ENCODE peak calls at places on chromosome 17, in five cellular contexts. I is lung, M is HL-60, E is Peyer's patch, C is pancreas. H is an unnamed sample.

GRCh38 chr17:61279476-61280145 is 120.0 kb upstream of the TBX2 start:
- DNase-seq in M (no peak), E (no peak), C (no peak), I (no peak), H (no peak)

GRCh38 chr17:79760197-79760906 is 17.6 kb upstream of the CBX2 start:
- DNase-seq in E (no peak), I (no peak), C (no peak), M (no peak), H (no peak)

GRCh38 chr17:34156401-34156740 is 98.7 kb upstream of the CCL2 start:
- DNase-seq in C (no peak), M (no peak), E (no peak), I (no peak), H (no peak)

GRCh38 chr17:42428141-42428944 is 5.3 kb upstream of the CAVIN1 start:
- DNase-seq in I (peak), E (peak), M (peak), C (no peak), H (no peak)

GRCh38 chr17:79049821-79050220 is 24.8 kb upstream of the ENGASE start:
- DNase-seq in M (no peak), E (no peak), C (peak), I (no peak), H (no peak)

GRCh38 chr17:77556408-77557068 is 402.0 kb upstream of the TNRC6C start:
- DNase-seq in E (no peak), M (no peak), I (no peak), C (no peak), H (no peak)

GRCh38 chr17:7034955-7035590 is 742 bp upstream of the SLC16A13 start:
- DNase-seq in M (no peak), I (no peak), C (no peak), E (peak), H (no peak)

GRCh38 chr17:3030096-3030495 is 33.3 kb downstream of the OR1D5 start:
- DNase-seq in M (no peak), I (no peak), C (peak), E (peak), H (peak)

GRCh38 chr17:55093358-55093757 is 124.8 kb downstream of the STXBP4 start:
- DNase-seq in M (no peak), C (no peak), E (no peak), I (no peak), H (no peak)

GRCh38 chr17:47611372-47612350 is 38.1 kb upstream of the KPNB1 start:
- DNase-seq in C (no peak), E (no peak), I (no peak), M (no peak), H (no peak)

GRCh38 chr17:49497147-49498036 is 2.3 kb downstream of the NGFR start:
- DNase-seq in I (no peak), M (no peak), E (no peak), C (peak), H (peak)

GRCh38 chr17:49496183-49496865 is 1.2 kb downstream of the NGFR start:
- DNase-seq in I (peak), M (peak), E (peak), C (peak), H (no peak)

GRCh38 chr17:49496866-49497146 is 1.7 kb downstream of the NGFR start:
- DNase-seq in M (no peak), E (no peak), I (no peak), C (no peak), H (no peak)

GRCh38 chr17:49495842-49496182 is 719 bp downstream of the NGFR start:
- DNase-seq in I (no peak), C (no peak), M (no peak), E (no peak), H (no peak)

GRCh38 chr17:49498037-49498615 is 3.0 kb downstream of the NGFR start:
- DNase-seq in E (no peak), C (no peak), I (no peak), M (no peak), H (no peak)
- TF ChIP-seq CTCF in E (no peak), C (no peak), I (no peak), M (no peak), H (no peak)

GRCh38 chr17:28898261-28898955 is 875 bp upstream of the FLOT2 start:
- DNase-seq in I (no peak), C (no peak), E (no peak), M (no peak), H (no peak)
- H3K27ac ChIP-seq in I (peak), C (peak), E (peak), M (peak), H (peak)

GRCh38 chr17:4610162-4610561 is 25.8 kb downstream of the SMTNL2 start:
- DNase-seq in I (no peak), C (no peak), M (no peak), E (no peak), H (no peak)
- H3K4me3 ChIP-seq in I (no peak), C (no peak), M (no peak), E (no peak), H (no peak)

DNA sequence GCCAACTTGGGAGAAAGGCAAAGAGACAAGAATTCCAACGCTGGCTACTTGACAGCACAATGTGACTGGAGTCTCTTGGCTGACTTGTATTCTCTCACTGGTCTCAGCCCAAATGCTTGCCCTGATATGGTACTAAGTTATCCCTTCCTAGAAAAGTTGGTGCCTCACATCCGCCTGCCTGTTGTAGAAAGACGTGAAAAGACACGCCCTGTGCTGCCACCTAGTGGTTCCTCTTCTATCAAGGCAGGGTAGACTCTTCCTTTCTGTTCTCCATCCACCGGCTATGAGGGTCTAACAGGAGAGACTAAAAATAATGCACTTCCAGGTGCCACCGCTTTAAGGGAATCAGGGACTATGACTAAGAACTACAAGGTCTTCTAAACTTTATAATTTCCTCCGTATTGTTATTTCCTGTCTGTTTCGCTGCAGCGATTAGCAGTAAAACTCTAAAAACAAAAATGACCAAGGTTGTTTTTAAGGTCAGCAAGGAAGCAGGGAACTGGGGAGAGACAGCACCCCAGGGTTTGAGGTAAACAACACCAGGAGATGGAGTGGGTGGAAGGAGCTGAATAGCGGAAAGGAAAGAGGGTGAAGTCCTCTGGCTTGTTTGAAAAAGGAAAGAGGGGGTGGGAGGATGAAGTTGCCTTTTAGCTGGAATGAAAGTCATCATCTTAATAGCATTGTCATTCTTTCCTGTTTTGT is 109.5 kb downstream of the YPEL2 start:
- DNase-seq in E (peak), I (peak), M (peak), C (peak), H (peak)
- TF ChIP-seq CTCF in E (peak), I (peak), M (peak), C (peak), H (peak)

GRCh38 chr17:27269201-27269600 is 24.7 kb upstream of the WSB1 start:
- DNase-seq in I (no peak), M (peak), C (no peak), E (no peak), H (no peak)
- H3K27ac ChIP-seq in I (no peak), M (no peak), C (no peak), E (no peak), H (no peak)

GRCh38 chr17:75512946-75513666 is 2.2 kb downstream of the CASKIN2 start:
- DNase-seq in E (no peak), C (no peak), M (no peak), I (no peak), H (no peak)

GRCh38 chr17:75509528-75510258 is 5.6 kb downstream of the CASKIN2 start:
- DNase-seq in E (no peak), C (no peak), M (no peak), I (no peak), H (no peak)

GRCh38 chr17:75513667-75514052 is 1.7 kb downstream of the CASKIN2 start:
- DNase-seq in I (no peak), C (no peak), M (no peak), E (no peak), H (no peak)

GRCh38 chr17:75511270-75511609 is 4.1 kb downstream of the CASKIN2 start:
- DNase-seq in I (no peak), M (no peak), C (no peak), E (no peak), H (no peak)

GRCh38 chr17:75511610-75512575 is 3.4 kb downstream of the CASKIN2 start:
- DNase-seq in E (no peak), M (no peak), C (peak), I (peak), H (no peak)
- H3K4me3 ChIP-seq in E (peak), M (no peak), C (no peak), I (peak), H (peak)

GRCh38 chr17:81905993-81906392 is 4.0 kb downstream of the NPB start:
- DNase-seq in I (no peak), E (no peak), M (no peak), C (no peak), H (no peak)

GRCh38 chr17:81904600-81905423 is 2.8 kb downstream of the NPB start:
- DNase-seq in E (no peak), M (no peak), I (no peak), C (no peak), H (no peak)

GRCh38 chr17:81905424-81905875 is 3.4 kb downstream of the NPB start:
- DNase-seq in M (no peak), C (no peak), I (no peak), E (no peak), H (no peak)

GRCh38 chr17:81907219-81908145 is 3.7 kb downstream of the PCYT2 start:
- DNase-seq in E (no peak), M (no peak), C (peak), I (no peak), H (no peak)

DNA sequence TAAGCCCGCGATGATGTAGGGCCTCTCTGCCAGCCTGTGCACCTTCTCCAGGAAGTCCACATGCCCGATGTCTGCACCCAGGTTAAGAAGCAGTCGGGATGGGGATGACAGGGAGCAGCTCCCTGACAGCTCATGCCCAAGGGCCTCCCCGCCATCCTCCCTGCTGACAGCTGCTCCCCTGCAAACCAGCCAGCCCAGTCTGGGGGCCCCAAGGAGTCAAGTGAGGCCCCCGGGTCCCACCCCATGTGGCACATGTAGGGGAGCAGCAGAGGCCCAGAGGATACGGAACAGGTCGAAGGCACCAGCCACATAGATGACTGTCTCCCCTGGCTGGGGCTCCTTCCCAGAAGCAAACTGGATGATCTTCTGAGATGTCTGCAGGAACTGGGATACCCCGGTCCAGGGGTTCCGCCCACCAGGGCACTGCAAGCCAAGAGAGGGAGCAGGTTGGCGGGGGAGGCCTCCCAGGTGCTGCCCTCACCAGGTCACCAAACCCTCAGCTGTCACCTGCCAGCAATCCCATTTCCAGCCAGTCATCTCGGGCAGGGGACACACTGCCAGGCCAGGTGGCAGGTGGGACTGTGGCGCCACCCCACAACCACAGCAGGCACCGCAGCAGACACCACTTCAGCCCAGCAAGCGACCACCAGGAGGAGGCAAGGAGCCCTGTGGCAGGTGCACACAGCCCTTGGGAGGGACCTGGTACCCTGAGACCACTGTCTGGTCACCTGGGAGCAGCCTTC is 4.6 kb downstream of the PCYT2 start:
- DNase-seq in E (no peak), M (no peak), I (no peak), C (no peak), H (no peak)
- TF ChIP-seq CTCF in E (no peak), M (no peak), I (no peak), C (no peak), H (no peak)

GRCh38 chr17:43660262-43660661 is 1.5 kb downstream of the MEOX1 start:
- DNase-seq in E (no peak), I (no peak), C (no peak), M (no peak), H (no peak)

GRCh38 chr17:43659823-43660222 is 1.9 kb downstream of the MEOX1 start:
- DNase-seq in M (no peak), C (no peak), I (no peak), E (no peak), H (no peak)

GRCh38 chr17:43651621-43652480 is 9.9 kb downstream of the MEOX1 start:
- DNase-seq in M (no peak), E (no peak), C (no peak), I (no peak), H (no peak)

GRCh38 chr17:43658890-43659289 is 2.8 kb downstream of the MEOX1 start:
- DNase-seq in E (no peak), C (no peak), M (no peak), I (no peak), H (no peak)

DNA sequence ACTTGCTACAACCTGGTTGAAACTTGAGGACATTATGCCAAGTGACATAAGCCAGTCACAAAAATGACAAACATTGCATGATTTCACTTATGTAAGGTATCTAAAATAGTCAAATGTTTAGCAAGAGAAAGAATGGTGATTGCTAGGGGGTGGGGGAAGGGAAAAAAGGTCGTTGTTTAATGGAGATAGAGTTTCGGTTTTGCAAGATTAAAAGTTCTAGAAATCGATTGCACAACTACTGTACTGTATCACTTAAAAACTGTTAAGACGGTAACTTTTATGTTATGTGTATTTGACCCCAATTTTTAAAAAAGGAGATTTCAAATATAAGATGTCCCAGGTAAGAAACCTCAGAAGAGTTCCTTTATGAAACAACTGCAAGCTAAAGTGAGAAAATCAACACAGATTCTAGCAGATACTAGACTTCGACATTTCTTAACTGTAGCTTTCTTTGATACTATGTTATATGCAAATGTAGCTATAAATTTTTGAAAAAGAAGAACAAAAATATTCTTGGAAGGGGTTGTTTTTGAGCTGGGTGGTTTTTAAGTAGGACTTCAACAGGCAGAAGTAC is 5.9 kb downstream of the MEOX1 start:
- DNase-seq in M (peak), I (no peak), E (no peak), C (no peak), H (no peak)
- H3K27ac ChIP-seq in M (peak), I (no peak), E (no peak), C (no peak), H (no peak)

GRCh38 chr17:50633683-50634082 is 998 bp upstream of the ABCC3 start:
- DNase-seq in E (no peak), M (no peak), I (no peak), C (no peak), H (no peak)
- H3K4me3 ChIP-seq in E (no peak), M (no peak), I (no peak), C (no peak), H (no peak)

H was measured in coronary artery.